ENCODE peak calls at places on chromosomes 1 and 21, in nine cellular contexts. N is activated CD8-positive, alpha-beta T cell treated with anti-CD3 and anti-CD28 coated beads for 36 hours; H is occipital lobe; Q is Right ventricle myocardium superior; B is SK-N-SH; J is stimulated activated CD8-positive, alpha-beta memory T cell treated with anti-CD3 and anti-CD28 coated beads, Interleukin-15, amount 100 ng/mL, for 4 hours; D is RCC 7860; T is stimulated activated CD4-positive, alpha-beta T cell treated with anti-CD3 and anti-CD28 coated beads, Interleukin-2, amount 100 ng/mL, for 24 hours; C is kidney tubule cell. X is an unnamed sample.
A peak's percentile ranks its signal among the peaks of the same experiment; 100 is the strongest.

GRCh38 chr1:78121650-78122210 is 76.0 kb downstream of the GIPC2 start:
- DNase-seq in N (no peak), H (no peak), Q (no peak), B (no peak), J (no peak), D (no peak), T (no peak), C (no peak), X (no peak)

GRCh38 chr21:32807717-32808380 is 36.3 kb upstream of the PAXBP1 start:
- DNase-seq in N (no peak), H (no peak), Q (no peak), B (no peak), J (no peak), D (no peak), T (no peak), C (peak; percentile 31), X (no peak)

GRCh38 chr1:21051177-21051576 is 125.5 kb downstream of the EIF4G3 start:
- DNase-seq in N (no peak), H (no peak), Q (no peak), B (no peak), J (no peak), D (no peak), T (no peak), C (no peak), X (no peak)

GRCh38 chr1:159935719-159936283 is 9.6 kb downstream of the IGSF9 start:
- DNase-seq in N (no peak), H (no peak), Q (no peak), B (no peak), J (no peak), D (no peak), T (no peak), C (no peak), X (no peak)

GRCh38 chr1:228358764-228359612 is 47.6 kb downstream of the TRIM11 start:
- DNase-seq in N (no peak), H (no peak), Q (peak; percentile 59), B (no peak), J (no peak), D (no peak), T (no peak), C (no peak), X (no peak)

GRCh38 chr1:5724847-5725246 is 267.4 kb downstream of the NPHP4 start:
- DNase-seq in N (no peak), H (no peak), Q (no peak), B (no peak), J (no peak), D (no peak), T (no peak), C (no peak), X (no peak)

GRCh38 chr1:11519629-11520031 is 40.7 kb downstream of the DISP3 start:
- DNase-seq in N (no peak), H (no peak), Q (no peak), B (no peak), J (no peak), D (no peak), T (no peak), C (no peak), X (no peak)

GRCh38 chr21:38142226-38142625 is 114.6 kb upstream of the KCNJ15 start:
- DNase-seq in N (no peak), H (no peak), Q (no peak), B (no peak), J (no peak), D (no peak), T (no peak), C (no peak), X (no peak)

GRCh38 chr1:24954631-24955030 is 24.6 kb upstream of the RUNX3 start:
- DNase-seq in N (peak; percentile 72), H (no peak), Q (no peak), B (no peak), J (no peak), D (no peak), T (no peak), C (no peak), X (no peak)

GRCh38 chr1:178161516-178161915 is 67.6 kb downstream of the RASAL2 start:
- DNase-seq in N (no peak), H (no peak), Q (no peak), B (no peak), J (no peak), D (no peak), T (no peak), C (peak; percentile 8), X (no peak)

GRCh38 chr1:19465123-19465522 is 20.2 kb downstream of the CAPZB start:
- DNase-seq in N (peak; percentile 50), H (no peak), Q (no peak), B (no peak), J (no peak), D (no peak), T (no peak), C (no peak), X (no peak)

GRCh38 chr1:222616535-222616934 is 1.4 kb upstream of the MIA3 start:
- DNase-seq in N (no peak), H (no peak), Q (no peak), B (no peak), J (no peak), D (no peak), T (no peak), C (peak; percentile 51), X (no peak)

GRCh38 chr21:42312626-42313104 is 2.5 kb downstream of the TFF3 start:
- DNase-seq in N (no peak), H (no peak), Q (no peak), B (no peak), J (no peak), D (no peak), T (no peak), C (no peak), X (no peak)

GRCh38 chr1:173802961-173803360 is 21.5 kb upstream of the DARS2 start:
- DNase-seq in N (no peak), H (no peak), Q (no peak), B (no peak), J (no peak), D (no peak), T (no peak), C (no peak), X (no peak)

GRCh38 chr1:23553896-23554480 is 5.3 kb downstream of the ID3 start:
- DNase-seq in N (peak; percentile 44), H (no peak), Q (no peak), B (no peak), J (no peak), D (no peak), T (no peak), C (no peak), X (no peak)

GRCh38 chr1:151828931-151829330 is 2.7 kb downstream of the RORC start:
- DNase-seq in N (peak; percentile 26), H (no peak), Q (peak; percentile 69), B (peak; percentile 87), J (no peak), D (peak; percentile 7), T (no peak), C (peak; percentile 42), X (peak; percentile 62)

GRCh38 chr1:228469413-228470162 is 17.6 kb upstream of the RNF187 start:
- DNase-seq in N (no peak), H (no peak), Q (no peak), B (no peak), J (no peak), D (no peak), T (no peak), C (no peak), X (no peak)

GRCh38 chr1:153639280-153639679 is 5.4 kb downstream of the CHTOP start:
- DNase-seq in N (no peak), H (no peak), Q (no peak), B (no peak), J (no peak), D (no peak), T (no peak), C (no peak), X (no peak)

GRCh38 chr1:41486892-41487728 is 2.6 kb upstream of the EDN2 start:
- DNase-seq in N (peak; percentile 41), H (no peak), Q (no peak), B (no peak), J (no peak), D (peak; percentile 71), T (no peak), C (peak; percentile 79), X (no peak)

GRCh38 chr1:61097326-61097725 is 15.0 kb downstream of the NFIA start:
- DNase-seq in N (no peak), H (no peak), Q (no peak), B (no peak), J (no peak), D (peak; percentile 38), T (no peak), C (peak; percentile 72), X (no peak)

GRCh38 chr1:46523556-46524443 is 27.6 kb downstream of the KNCN start:
- DNase-seq in N (no peak), H (no peak), Q (no peak), B (no peak), J (no peak), D (no peak), T (no peak), C (no peak), X (no peak)

GRCh38 chr21:42784896-42785451 is 94.4 kb downstream of the WDR4 start:
- DNase-seq in N (no peak), H (no peak), Q (no peak), B (peak; percentile 32), J (no peak), D (no peak), T (no peak), C (no peak), X (no peak)

GRCh38 chr1:17137441-17137840 is 18.2 kb upstream of the PADI2 start:
- DNase-seq in N (no peak), H (no peak), Q (no peak), B (no peak), J (no peak), D (no peak), T (no peak), C (no peak), X (no peak)

GRCh38 chr1:238485062-238485905 is 594.6 kb upstream of the ZP4 start:
- DNase-seq in N (no peak), H (no peak), Q (no peak), B (no peak), J (no peak), D (peak; percentile 83), T (no peak), C (peak; percentile 79), X (no peak)

GRCh38 chr1:109895720-109896504 is 14.7 kb upstream of the CSF1 start:
- DNase-seq in N (peak; percentile 53), H (no peak), Q (peak; percentile 69), B (no peak), J (no peak), D (peak; percentile 77), T (no peak), C (peak; percentile 82), X (peak; percentile 63)

GRCh38 chr1:158930504-158930903 is 848 bp upstream of the PYHIN1 start:
- DNase-seq in N (peak; percentile 64), H (no peak), Q (no peak), B (no peak), J (peak; percentile 36), D (no peak), T (peak; percentile 17), C (no peak), X (no peak)

GRCh38 chr1:172320723-172321122 is 99.8 kb upstream of the C1orf105 start:
- DNase-seq in N (no peak), H (no peak), Q (no peak), B (no peak), J (no peak), D (peak; percentile 12), T (no peak), C (no peak), X (no peak)

GRCh38 chr1:175725684-175726083 is 17.7 kb downstream of the TNR start:
- DNase-seq in N (peak; percentile 19), H (no peak), Q (no peak), B (no peak), J (no peak), D (no peak), T (no peak), C (peak; percentile 24), X (no peak)

GRCh38 chr1:212255705-212256307 is 29.4 kb upstream of the PPP2R5A start:
- DNase-seq in N (no peak), H (no peak), Q (no peak), B (no peak), J (no peak), D (no peak), T (no peak), C (no peak), X (no peak)

GRCh38 chr1:46489169-46489637 is 433 bp upstream of the DMBX1 start:
- DNase-seq in N (peak; percentile 63), H (no peak), Q (no peak), B (no peak), J (peak; percentile 3), D (no peak), T (peak; percentile 65), C (peak; percentile 6), X (no peak)

GRCh38 chr1:180187626-180188025 is 33.0 kb downstream of the QSOX1 start:
- DNase-seq in N (no peak), H (no peak), Q (no peak), B (no peak), J (no peak), D (no peak), T (no peak), C (no peak), X (no peak)